ENCODE peak calls at places on chromosomes 4 and X, in five cellular contexts. P is SK-N-SH, R is HepG2, L is K562, M is GM12878. E is an unnamed sample.

GRCh38 chr4:16692021-16692420 is 206.4 kb downstream of the LDB2 start:
- DNase-seq in L (no peak), M (no peak), P (no peak), R (no peak), E (no peak)

GRCh38 chr4:150501019-150501727 is 80.8 kb upstream of the MAB21L2 start:
- DNase-seq in R (no peak), P (no peak), L (no peak), M (no peak), E (no peak)

GRCh38 chrX:101657495-101657894 is 2.2 kb downstream of the ARMCX2 start:
- DNase-seq in L (no peak), P (no peak), M (no peak), R (no peak), E (no peak)

GRCh38 chr4:25767877-25768475 is 94.8 kb downstream of the SEL1L3 start:
- DNase-seq in R (peak; percentile 62), L (peak; percentile 66), P (peak; percentile 73), M (no peak), E (peak; percentile 62)

GRCh38 chr4:140308366-140309123 is 64.9 kb upstream of the SCOC start:
- DNase-seq in R (no peak), P (no peak), M (no peak), L (peak; percentile 4), E (no peak)

GRCh38 chr4:186191266-186192067 is at the start of gene CYP4V2:
- DNase-seq in P (peak; percentile 90), R (peak; percentile 60), M (peak; percentile 48), L (peak; percentile 89), E (peak; percentile 62)

GRCh38 chr4:24168658-24169057 is 278.8 kb upstream of the PPARGC1A start:
- DNase-seq in L (no peak), M (no peak), P (no peak), R (no peak), E (no peak)

GRCh38 chrX:70132244-70132643 is 1.0 kb upstream of the IGBP1 start:
- DNase-seq in L (peak; percentile 3), P (no peak), R (no peak), M (no peak), E (no peak)

GRCh38 chr4:125572601-125573000 is 257.8 kb downstream of the FAT4 start:
- DNase-seq in P (no peak), R (no peak), M (no peak), L (no peak), E (no peak)

GRCh38 chr4:107888237-107888636 is 43.1 kb upstream of the CYP2U1 start:
- DNase-seq in M (no peak), R (no peak), L (peak; percentile 6), P (no peak), E (no peak)

GRCh38 chr4:10593130-10593529 is 91.4 kb downstream of the CLNK start:
- DNase-seq in R (no peak), P (no peak), M (no peak), L (peak; percentile 11), E (peak; percentile 14)

GRCh38 chr4:16597829-16598228 is 300.6 kb downstream of the LDB2 start:
- DNase-seq in P (no peak), M (no peak), L (no peak), R (peak; percentile 4), E (no peak)

GRCh38 chr4:86653237-86653865 is 59.2 kb downstream of the PTPN13 start:
- DNase-seq in M (no peak), R (peak; percentile 3), L (peak; percentile 53), P (peak; percentile 1), E (peak; percentile 14)

DNA sequence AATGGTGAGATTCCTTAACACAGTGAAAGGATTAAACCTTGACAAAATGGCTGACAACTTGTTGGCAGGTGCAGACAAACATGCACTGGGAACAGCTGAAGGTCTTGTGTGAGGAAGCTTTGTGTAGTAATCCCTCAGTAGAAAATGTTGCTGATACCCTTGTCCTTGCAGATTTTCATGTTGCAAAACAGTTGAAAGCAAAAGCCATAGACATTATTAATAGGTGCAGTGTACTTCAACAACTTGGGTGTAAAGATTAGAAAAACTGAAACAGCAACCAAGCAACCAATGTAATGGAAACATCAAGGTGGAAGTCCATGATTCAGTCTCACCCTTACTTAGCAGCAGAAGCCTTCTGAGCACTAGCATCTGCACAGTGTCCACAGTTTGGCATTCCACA is 29.8 kb downstream of the UGT2B7 start:
- DNase-seq in L (no peak), M (no peak), R (no peak), P (no peak), E (no peak)
- TF ChIP-seq FOXM1 in L (no peak), M (no peak), R (no peak), P (no peak), E (no peak)

GRCh38 chrX:25020391-25021131 is 4.8 kb upstream of the ARX start:
- DNase-seq in L (peak; percentile 43), M (no peak), P (peak; percentile 88), R (no peak), E (peak; percentile 82)
- TF ChIP-seq FOXM1 in L (no peak), M (no peak), P (no peak), R (no peak), E (no peak)

GRCh38 chr4:14308229-14308651 is 680.7 kb upstream of the BOD1L1 start:
- DNase-seq in P (no peak), R (no peak), L (no peak), M (no peak), E (no peak)
- TF ChIP-seq FOXM1 in P (no peak), R (no peak), L (no peak), M (no peak), E (no peak)

DNA sequence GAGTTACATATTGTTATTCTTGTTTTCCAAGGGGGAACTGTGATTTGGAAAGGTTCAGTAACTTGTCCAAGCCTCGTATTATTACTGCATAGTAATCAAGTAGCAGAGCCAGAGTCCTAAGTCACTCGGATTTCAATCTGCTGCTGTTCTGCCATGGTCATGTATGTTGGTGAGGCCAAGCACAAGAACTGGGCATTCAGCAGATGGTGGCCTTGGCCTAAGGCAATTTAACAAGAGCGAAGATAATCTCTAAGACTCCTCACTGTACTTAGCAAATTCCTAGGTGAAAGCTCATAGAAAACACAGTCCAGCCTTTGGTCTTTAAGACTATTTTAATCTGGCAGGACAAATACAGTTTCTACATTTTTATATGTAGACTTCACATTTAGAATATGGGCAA is 64.8 kb downstream of the NDST3 start:
- DNase-seq in P (no peak), L (no peak), M (no peak), R (no peak), E (no peak)
- TF ChIP-seq FOXM1 in P (no peak), L (no peak), M (no peak), R (no peak), E (no peak)

GRCh38 chr4:127687580-127687979 is 42.6 kb upstream of the SLC25A31 start:
- DNase-seq in L (no peak), M (no peak), R (no peak), P (no peak), E (no peak)

GRCh38 chr4:127686656-127687055 is 43.5 kb upstream of the SLC25A31 start:
- DNase-seq in P (no peak), M (no peak), R (no peak), L (no peak), E (no peak)

GRCh38 chr4:127685292-127685691 is 44.9 kb upstream of the SLC25A31 start:
- DNase-seq in M (no peak), L (no peak), P (no peak), R (peak; percentile 15), E (no peak)
- TF ChIP-seq FOXM1 in M (no peak), L (no peak), P (no peak), R (no peak), E (no peak)

GRCh38 chr4:3371038-3371437 is 70.7 kb upstream of the HGFAC start:
- DNase-seq in L (no peak), P (peak; percentile 31), M (no peak), R (no peak), E (peak; percentile 7)

GRCh38 chr4:3373468-3373867 is 68.3 kb upstream of the HGFAC start:
- DNase-seq in L (no peak), P (no peak), M (no peak), R (no peak), E (no peak)

GRCh38 chr4:3371581-3372001 is 70.2 kb upstream of the HGFAC start:
- DNase-seq in R (no peak), L (no peak), M (no peak), P (peak; percentile 38), E (peak; percentile 14)

GRCh38 chr4:3372933-3373465 is 68.8 kb upstream of the HGFAC start:
- DNase-seq in M (peak; percentile 37), L (peak; percentile 13), R (no peak), P (no peak), E (no peak)

DNA sequence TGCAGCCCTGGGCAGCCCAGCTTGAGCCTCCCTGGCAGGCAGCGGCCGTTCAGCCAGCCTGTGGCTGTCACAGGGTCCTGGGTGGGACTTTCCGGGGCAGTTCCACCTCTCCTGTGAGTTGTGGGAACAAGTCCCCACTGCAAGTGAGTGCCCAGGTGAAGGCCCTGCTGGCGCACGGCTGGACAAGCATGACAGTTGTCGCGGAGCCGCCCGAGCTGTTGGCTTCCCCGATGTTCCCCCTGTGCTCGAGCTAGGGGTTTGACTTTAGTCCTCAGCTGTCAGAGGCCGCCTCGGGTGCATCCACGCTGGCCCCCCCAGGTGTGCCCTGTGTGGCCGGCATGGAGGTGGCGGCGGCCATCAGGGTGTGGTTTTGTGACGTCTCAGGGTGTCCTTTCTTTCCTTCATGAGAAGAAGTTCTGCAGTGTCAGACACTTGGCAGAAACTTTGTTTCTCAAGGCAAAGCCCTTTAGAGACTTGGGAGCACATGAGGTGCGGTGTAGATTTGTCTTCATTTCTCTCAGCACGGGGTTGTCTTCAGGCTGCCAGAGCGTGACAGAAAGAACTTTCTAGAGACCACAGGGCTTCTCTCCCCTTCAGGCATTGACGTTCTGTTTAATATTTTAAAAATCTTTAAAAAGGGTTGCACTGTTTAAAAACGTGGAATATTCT is 69.4 kb upstream of the HGFAC start:
- DNase-seq in M (no peak), R (no peak), L (no peak), P (no peak), E (no peak)
- TF ChIP-seq FOXM1 in M (no peak), R (no peak), L (no peak), P (no peak), E (no peak)

DNA sequence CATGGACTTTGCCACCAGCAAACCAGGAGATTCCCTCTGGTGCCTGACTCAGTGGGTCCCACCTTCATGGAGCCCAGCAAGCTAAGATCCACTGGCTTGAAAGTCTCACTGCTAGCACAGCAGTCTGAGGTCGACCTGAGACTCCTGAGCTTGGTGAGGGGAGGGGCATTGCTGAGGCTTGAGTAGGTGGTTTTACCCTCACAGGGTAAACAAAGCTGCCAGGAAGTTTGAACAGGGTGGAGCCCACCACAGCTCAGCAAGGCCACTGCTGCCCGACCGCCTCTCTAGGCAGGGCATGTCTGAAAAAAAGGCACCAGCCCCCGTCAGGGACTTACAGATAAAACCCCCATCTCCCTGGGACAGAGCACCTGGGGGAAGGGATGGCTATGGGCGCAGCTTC is 28.1 kb downstream of the FAM9A start:
- DNase-seq in L (no peak), P (no peak), M (no peak), R (no peak), E (no peak)
- TF ChIP-seq FOXM1 in L (no peak), P (no peak), M (no peak), R (no peak), E (no peak)

DNA sequence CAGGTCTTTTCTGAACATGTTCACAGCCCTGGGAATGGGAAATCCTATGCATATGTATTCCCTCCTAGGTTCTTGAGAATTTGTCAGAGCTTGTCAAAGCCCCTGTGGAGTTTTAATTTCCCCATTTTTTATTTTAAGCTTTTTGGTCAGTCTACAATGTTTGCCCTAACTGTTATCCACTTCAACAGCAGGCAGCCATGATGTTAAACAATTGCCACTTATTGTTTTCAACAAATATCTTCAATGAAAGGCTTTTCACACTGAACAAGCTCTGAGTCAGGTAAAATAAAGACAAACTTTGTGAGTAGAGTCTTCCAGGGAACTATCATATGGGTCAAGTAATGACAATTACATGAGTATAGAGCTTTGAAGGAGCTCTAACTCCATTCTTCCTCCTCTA is 25.0 kb upstream of the ATP1B4 start:
- DNase-seq in R (no peak), M (no peak), P (no peak), L (no peak), E (no peak)
- TF ChIP-seq FOXM1 in R (no peak), M (no peak), P (no peak), L (no peak), E (no peak)

E was measured in HEK293T.